ENCODE peak calls at places on chromosome 17, in eight cellular contexts. J is heart left ventricle; N is cardiac muscle cell; P is stimulated activated CD4-positive, alpha-beta T cell treated with anti-CD3 and anti-CD28 coated beads, Interleukin-2, amount 100 ng/mL, for 48 hours; U is EH; M is B cell; S is mucosa of gallbladder; F is MCF 10A. E is an unnamed sample.

GRCh38 chr17:13475574-13476223 is 126.0 kb downstream of the HS3ST3A1 start:
- DNase-seq in M (no peak), N (no peak), S (no peak), F (no peak), J (no peak), P (no peak), U (no peak), E (no peak)

GRCh38 chr17:38591759-38592241 is 14.0 kb downstream of the SRCIN1 start:
- DNase-seq in U (peak), M (no peak), N (no peak), F (peak), P (no peak), J (no peak), S (no peak), E (no peak)

GRCh38 chr17:61251939-61252865 is 147.4 kb upstream of the TBX2 start:
- DNase-seq in M (no peak), J (peak), F (peak), S (peak), P (no peak), N (peak), U (peak), E (no peak)

GRCh38 chr17:9162275-9162985 is 141.1 kb downstream of the NTN1 start:
- DNase-seq in F (no peak), J (no peak), N (no peak), U (no peak), S (no peak), M (no peak), P (no peak), E (no peak)

GRCh38 chr17:229130-229944 is 47.9 kb upstream of the DOC2B start:
- DNase-seq in U (peak), M (no peak), P (no peak), N (no peak), S (no peak), F (no peak), J (peak), E (no peak)

GRCh38 chr17:28865946-28866752 is 11.3 kb downstream of the ERAL1 start:
- DNase-seq in U (no peak), J (peak), N (no peak), F (peak), P (no peak), S (no peak), M (peak), E (no peak)

GRCh38 chr17:64163468-64163867 is 33.5 kb upstream of the ERN1 start:
- DNase-seq in J (no peak), F (no peak), P (no peak), N (no peak), U (no peak), S (no peak), M (no peak), E (no peak)

GRCh38 chr17:45413498-45413923 is 19.2 kb downstream of the ARHGAP27 start:
- DNase-seq in F (no peak), P (no peak), S (peak), U (no peak), M (peak), J (peak), N (no peak), E (no peak)

GRCh38 chr17:6098050-6098449 is 27.9 kb downstream of the WSCD1 start:
- DNase-seq in P (no peak), J (no peak), S (no peak), M (no peak), N (no peak), U (no peak), F (no peak), E (no peak)

GRCh38 chr17:66228887-66229782 is at the start of gene APOH:
- DNase-seq in S (peak), F (no peak), J (no peak), M (no peak), P (no peak), U (no peak), N (no peak), E (no peak)

GRCh38 chr17:7969434-7969833 is 33.0 kb upstream of the GUCY2D start:
- DNase-seq in F (peak), M (no peak), J (no peak), U (no peak), P (no peak), N (no peak), S (no peak), E (no peak)